ENCODE peak calls at places on chromosomes 4 and X, in five cellular contexts. S is HT1080, Z is endodermal cell, X is HFF-Myc, Y is stromal cell of bone marrow. N is an unnamed sample.

GRCh38 chr4:170662250-170662649 is 572.5 kb upstream of the AADAT start:
- DNase-seq in S (no peak), Z (peak; percentile 39), X (no peak), Y (no peak), N (no peak)

GRCh38 chrX:51487960-51488267 is 8.5 kb downstream of the NUDT11 start:
- DNase-seq in S (no peak), Z (no peak), X (no peak), Y (no peak), N (no peak)

GRCh38 chrX:353566-354535 is 32.9 kb downstream of the PPP2R3B start:
- DNase-seq in S (no peak), Z (no peak), X (no peak), Y (no peak), N (no peak)

GRCh38 chrX:38699603-38700110 is 101.6 kb upstream of the MID1IP1 start:
- DNase-seq in S (no peak), Z (no peak), X (no peak), Y (no peak), N (no peak)

GRCh38 chr4:137263206-137263605 is 269.1 kb downstream of the PCDH18 start:
- DNase-seq in S (no peak), Z (no peak), X (no peak), Y (no peak), N (no peak)

GRCh38 chr4:101818362-101818761 is 27.8 kb downstream of the BANK1 start:
- DNase-seq in S (peak; percentile 52), Z (no peak), X (no peak), Y (no peak), N (no peak)

GRCh38 chr4:79764118-79764517 is 308.9 kb downstream of the ANTXR2 start:
- DNase-seq in S (no peak), Z (no peak), X (no peak), Y (no peak), N (no peak)

GRCh38 chr4:122152699-122153328 is 683 bp downstream of the BLTP1 start:
- DNase-seq in S (peak; percentile 37), Z (no peak), X (no peak), Y (no peak), N (peak; percentile 50)

GRCh38 chr4:117134386-117134785 is 49.0 kb upstream of the TRAM1L1 start:
- DNase-seq in S (peak; percentile 79), Z (peak; percentile 70), X (no peak), Y (peak; percentile 63), N (peak; percentile 10)

GRCh38 chrX:80556148-80556547 is 135.9 kb downstream of the TENT5D start:
- DNase-seq in S (no peak), Z (peak; percentile 59), X (no peak), Y (no peak), N (no peak)

GRCh38 chrX:133495464-133496391 is 80.4 kb upstream of the GPC4 start:
- DNase-seq in S (no peak), Z (no peak), X (no peak), Y (peak; percentile 55), N (no peak)

GRCh38 chr4:156109943-156110925 is 156.6 kb upstream of the CTSO start:
- DNase-seq in S (peak; percentile 15), Z (peak; percentile 65), X (no peak), Y (no peak), N (peak; percentile 5)